ENCODE peak calls at places on chromosomes 11 and 22, in four cellular contexts. B is MM.1S, S is PC-3, T is fibroblast of lung. G is an unnamed sample.

GRCh38 chr22:27377501-27377900 is 424.1 kb downstream of the MN1 start:
- DNase-seq in T (no peak), B (no peak), S (no peak), G (no peak)

GRCh38 chr11:78646564-78647185 is 72.0 kb upstream of the NARS2 start:
- DNase-seq in B (peak; percentile 77), T (peak; percentile 31), S (peak; percentile 97), G (no peak)

GRCh38 chr11:73343076-73343833 is 32.9 kb upstream of the RELT start:
- DNase-seq in S (peak; percentile 21), T (no peak), B (no peak), G (peak; percentile 65)

GRCh38 chr22:44709881-44710400 is 7.9 kb downstream of the PRR5 start:
- DNase-seq in S (no peak), T (no peak), B (no peak), G (peak; percentile 58)

GRCh38 chr11:127006311-127006710 is 5.7 kb upstream of the KIRREL3 start:
- DNase-seq in S (no peak), T (peak; percentile 69), B (no peak), G (peak; percentile 47)

GRCh38 chr11:67043572-67044329 is 12.9 kb upstream of the RHOD start:
- DNase-seq in B (no peak), S (no peak), T (peak; percentile 37), G (peak; percentile 63)

GRCh38 chr11:110984147-110984546 is 261.4 kb upstream of the POU2AF2 start:
- DNase-seq in T (peak; percentile 88), B (no peak), S (peak; percentile 72), G (no peak)

GRCh38 chr11:13008625-13009475 is at the start of gene RASSF10:
- DNase-seq in B (peak; percentile 68), S (no peak), T (peak; percentile 70), G (peak; percentile 85)

GRCh38 chr11:57476883-57477506 is 16.7 kb downstream of the RTN4RL2 start:
- DNase-seq in T (peak; percentile 36), B (peak; percentile 59), S (peak; percentile 66), G (peak; percentile 96)

GRCh38 chr11:72238040-72238450 is 5.9 kb downstream of the PHOX2A start:
- DNase-seq in T (peak; percentile 61), B (peak; percentile 48), S (peak; percentile 56), G (peak; percentile 99)

GRCh38 chr22:36378080-36378788 is 9.5 kb downstream of the MYH9 start:
- DNase-seq in T (no peak), B (no peak), S (no peak), G (no peak)
- H3K4me2 ChIP-seq in T (peak overlapping the region; percentile 36), B (peak overlapping the region; percentile 47), S (no peak overlapping the region), G (peak overlapping the region; percentile 20)

DNA sequence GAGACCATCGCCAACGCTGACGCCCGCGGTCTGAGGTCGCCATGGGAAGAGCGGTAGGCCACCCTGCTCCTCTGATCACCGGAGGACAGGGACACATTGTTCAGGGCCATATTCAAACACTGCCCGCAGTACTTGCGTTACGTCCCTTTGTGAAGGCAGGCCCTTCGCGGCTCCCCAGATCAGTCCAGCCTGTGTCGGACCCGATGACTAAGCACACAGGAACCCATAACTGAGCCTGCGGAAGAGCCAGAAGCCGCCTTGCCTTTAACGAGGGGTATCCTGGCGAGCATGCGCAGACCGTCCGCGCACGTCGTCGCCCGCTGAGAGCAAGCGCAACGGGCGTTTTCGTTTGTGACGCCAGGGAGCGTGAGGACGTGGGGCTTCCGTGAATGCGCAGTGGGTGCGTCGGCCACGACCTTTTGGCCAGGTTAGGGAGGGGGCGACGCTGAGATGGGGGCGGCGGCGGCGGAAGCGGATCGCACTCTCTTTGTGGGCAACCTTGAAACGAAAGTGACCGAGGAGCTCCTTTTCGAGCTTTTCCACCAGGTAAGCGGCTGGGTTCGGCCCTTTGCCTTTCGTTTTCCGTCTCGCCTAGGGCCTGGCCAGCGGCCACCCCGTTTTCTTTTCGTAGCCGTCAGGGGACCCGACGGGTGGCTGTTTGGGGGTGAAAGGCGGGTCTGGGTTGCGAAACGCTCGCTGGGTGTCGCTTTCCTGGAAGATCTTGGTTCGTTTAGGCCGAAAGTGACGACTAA is at the start of the genes C11orf71 and RBM7:
- DNase-seq in B (peak; percentile 99), S (peak; percentile 100), T (peak; percentile 99), G (peak; percentile 94)
- TF ChIP-seq CTCF in B (peak; percentile 27), S (peak; percentile 17), T (no peak), G (no peak)

DNA sequence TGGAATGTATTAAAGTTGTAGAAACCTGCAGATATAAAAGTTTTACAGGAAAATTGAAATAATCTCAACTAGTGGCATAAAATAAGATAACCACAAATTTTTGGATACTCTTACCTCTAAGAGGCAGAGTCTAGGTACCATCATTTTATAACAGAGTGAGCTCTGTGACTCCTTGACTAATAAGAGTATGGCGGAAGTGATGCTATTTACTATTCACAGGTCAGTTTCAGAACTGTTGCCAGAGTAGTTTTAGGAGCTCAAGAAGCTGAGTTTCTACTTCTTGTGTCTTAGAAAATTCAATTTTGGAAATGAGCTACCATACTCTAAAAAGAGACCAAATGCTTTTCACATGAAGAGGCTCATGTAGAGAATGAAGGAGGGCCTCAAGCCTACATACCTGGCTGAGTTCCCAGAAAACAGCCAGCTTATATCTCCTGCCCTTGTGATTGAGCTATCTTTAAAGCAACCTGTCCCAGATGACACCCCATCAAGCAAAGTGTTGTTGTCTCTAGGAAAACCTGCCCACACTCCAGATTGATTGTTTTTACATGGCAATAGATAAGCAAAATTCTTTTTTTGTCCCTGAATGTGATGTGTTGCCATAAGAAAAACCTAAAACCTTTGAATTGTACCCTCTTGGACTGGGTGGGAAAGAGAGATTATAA is 712.8 kb upstream of the CNTN5 start:
- DNase-seq in B (no peak), T (no peak), S (no peak), G (no peak)
- H2AFZ ChIP-seq in B (no peak overlapping the region), T (no peak overlapping the region), S (no peak overlapping the region), G (no peak overlapping the region)

GRCh38 chr11:41449483-41450050 is 9.9 kb downstream of the LRRC4C start:
- DNase-seq in S (no peak), B (no peak), T (peak; percentile 75), G (no peak)

GRCh38 chr11:41446566-41446965 is 12.9 kb downstream of the LRRC4C start:
- DNase-seq in S (no peak), T (peak; percentile 66), B (no peak), G (no peak)

GRCh38 chr11:41451011-41451410 is 8.4 kb downstream of the LRRC4C start:
- DNase-seq in T (peak; percentile 66), B (no peak), S (no peak), G (no peak)

DNA sequence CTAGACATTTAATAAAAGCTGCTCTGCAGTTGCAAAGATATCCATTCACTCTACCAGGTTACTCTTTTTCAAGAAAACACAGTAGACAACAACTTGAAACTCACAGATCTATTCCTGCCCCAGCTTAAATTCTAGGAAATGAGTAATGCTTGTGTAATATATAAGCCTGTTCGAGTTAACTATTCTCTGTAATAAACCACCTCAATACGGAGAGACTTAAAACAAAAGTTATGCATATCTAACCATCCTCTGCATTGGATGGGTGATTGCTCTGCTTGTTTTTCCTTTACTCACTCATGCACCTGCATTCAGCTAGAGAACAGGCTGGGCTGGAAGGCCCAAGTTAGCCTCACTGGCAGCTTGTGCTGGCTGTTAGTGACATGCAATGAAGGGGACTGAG is 13.3 kb downstream of the LRRC4C start:
- DNase-seq in T (peak; percentile 31), S (peak; percentile 27), B (no peak), G (no peak)
- H3K4me2 ChIP-seq in T (no peak overlapping the region), S (no peak overlapping the region), B (no peak overlapping the region), G (no peak overlapping the region)

GRCh38 chr22:50208939-50209892 is 8.4 kb downstream of the SELENOO start:
- DNase-seq in B (no peak), T (no peak), S (no peak), G (peak; percentile 84)

GRCh38 chr22:50208430-50208938 is 7.7 kb downstream of the SELENOO start:
- DNase-seq in S (no peak), T (no peak), B (no peak), G (no peak)

GRCh38 chr22:50205781-50206569 is 5.2 kb downstream of the SELENOO start:
- DNase-seq in S (no peak), T (no peak), B (no peak), G (no peak)

GRCh38 chr22:50207383-50208031 is 6.7 kb downstream of the SELENOO start:
- DNase-seq in B (no peak), T (no peak), S (no peak), G (peak; percentile 92)

GRCh38 chr22:50206599-50206998 is 5.8 kb downstream of the SELENOO start:
- DNase-seq in B (no peak), T (peak; percentile 35), S (no peak), G (peak; percentile 95)
- TF ChIP-seq CTCF in B (peak; percentile 17), T (peak; percentile 23), S (peak; percentile 54), G (peak; percentile 41)

GRCh38 chr22:25582946-25583345 is 18.5 kb downstream of the GRK3 start:
- DNase-seq in S (no peak), T (peak; percentile 67), B (no peak), G (peak; percentile 35)
- H2AFZ ChIP-seq in S (no peak overlapping the region), T (peak overlapping the region; percentile 35), B (no peak overlapping the region), G (peak overlapping the region; percentile 76)

G was measured in osteoblast.